ENCODE peak calls at places on chromosomes 5 and 9, in seven cellular contexts. X is WERI-Rb-1; J is AG04449; C is HTR-8/SVneo; O is activated T-helper 1 cell treated with Interleukin-2 at 50 U/mL for 16 hours; E is mucosa of gallbladder; W is effector memory CD8-positive, alpha-beta T cell. Z is an unnamed sample.

GRCh38 chr9:127142931-127143464 is 20.6 kb upstream of the ANGPTL2 start:
- DNase-seq in W (no peak), J (no peak), C (no peak), O (no peak), E (no peak), X (no peak), Z (no peak)

GRCh38 chr5:72152506-72152905 is 45.2 kb downstream of the MAP1B start:
- DNase-seq in J (no peak), X (no peak), W (no peak), C (no peak), O (no peak), E (no peak), Z (no peak)

GRCh38 chr5:138985256-138985655 is 110.1 kb upstream of the LRRTM2 start:
- DNase-seq in W (no peak), O (no peak), X (no peak), E (no peak), J (no peak), C (no peak), Z (peak)

GRCh38 chr5:170508660-170509322 is 5.0 kb downstream of the KCNIP1 start:
- DNase-seq in W (no peak), E (no peak), J (no peak), O (no peak), X (no peak), C (peak), Z (no peak)

GRCh38 chr5:126965487-126965886 is 64.9 kb downstream of the MARCHF3 start:
- DNase-seq in X (no peak), J (no peak), W (no peak), C (no peak), E (no peak), O (no peak), Z (no peak)

GRCh38 chr9:12718482-12719026 is 25.4 kb downstream of the TYRP1 start:
- DNase-seq in O (no peak), J (peak), W (no peak), C (no peak), X (no peak), E (no peak), Z (no peak)

GRCh38 chr9:6910032-6910431 is 152.3 kb downstream of the KDM4C start:
- DNase-seq in X (no peak), J (no peak), E (no peak), O (no peak), W (no peak), C (no peak), Z (no peak)

GRCh38 chr5:69491027-69491426 is 1.6 kb upstream of the OCLN start:
- DNase-seq in C (no peak), O (no peak), W (no peak), E (no peak), J (no peak), X (no peak), Z (no peak)

GRCh38 chr5:143442398-143442797 is 38.9 kb upstream of the NR3C1 start:
- DNase-seq in X (no peak), O (no peak), J (peak), E (no peak), C (no peak), W (no peak), Z (no peak)

GRCh38 chr9:93205045-93205768 is 21.3 kb downstream of the WNK2 start:
- DNase-seq in C (no peak), E (no peak), X (peak), O (no peak), W (no peak), J (no peak), Z (peak)

GRCh38 chr5:32309766-32310165 is 3.0 kb downstream of the MTMR12 start:
- DNase-seq in E (no peak), J (no peak), O (no peak), X (no peak), W (no peak), C (no peak), Z (no peak)

GRCh38 chr5:158881076-158881880 is 218.4 kb downstream of the EBF1 start:
- DNase-seq in C (no peak), O (no peak), W (no peak), X (no peak), J (no peak), E (no peak), Z (no peak)

GRCh38 chr5:107373511-107374263 is 297.1 kb downstream of the EFNA5 start:
- DNase-seq in W (no peak), J (no peak), C (no peak), X (no peak), O (no peak), E (no peak), Z (no peak)

GRCh38 chr9:100667448-100667847 is 89.6 kb downstream of the CAVIN4 start:
- DNase-seq in J (no peak), X (no peak), E (no peak), W (no peak), C (no peak), O (no peak), Z (no peak)

GRCh38 chr5:23419115-23419514 is 88.3 kb upstream of the PRDM9 start:
- DNase-seq in O (no peak), E (no peak), J (no peak), C (peak), W (no peak), X (no peak), Z (no peak)

GRCh38 chr5:159883522-159883950 is 32.7 kb upstream of the ADRA1B start:
- DNase-seq in X (no peak), C (no peak), E (no peak), W (no peak), J (peak), O (no peak), Z (no peak)

GRCh38 chr5:52786937-52787599 is 648 bp upstream of the ITGA1 start:
- DNase-seq in C (no peak), J (no peak), W (no peak), X (peak), O (no peak), E (peak), Z (no peak)

GRCh38 chr9:120894404-120895226 is 17.6 kb upstream of the PHF19 start:
- DNase-seq in X (no peak), E (no peak), J (no peak), C (no peak), W (no peak), O (no peak), Z (peak)

GRCh38 chr5:177499842-177500241 is 2.4 kb upstream of the PDLIM7 start:
- DNase-seq in E (no peak), J (no peak), X (no peak), W (no peak), C (no peak), O (no peak), Z (no peak)

GRCh38 chr5:175842947-175843793 is 28.2 kb upstream of the CPLX2 start:
- DNase-seq in J (peak), C (peak), X (peak), W (no peak), E (no peak), O (no peak), Z (no peak)

GRCh38 chr5:143106175-143106574 is 297.3 kb downstream of the NR3C1 start:
- DNase-seq in E (peak), C (peak), X (peak), O (no peak), J (no peak), W (no peak), Z (no peak)

GRCh38 chr9:8571648-8572047 is 772.1 kb upstream of the DMAC1 start:
- DNase-seq in C (no peak), E (no peak), W (no peak), O (no peak), J (no peak), X (no peak), Z (no peak)

GRCh38 chr5:122236270-122236669 is 75.8 kb upstream of the SNCAIP start:
- DNase-seq in E (no peak), O (no peak), X (no peak), C (no peak), J (no peak), W (no peak), Z (no peak)

GRCh38 chr9:133375116-133375723 is 640 bp downstream of the SURF4 start:
- DNase-seq in E (peak), C (no peak), J (no peak), O (no peak), X (peak), W (no peak), Z (no peak)

GRCh38 chr5:134902071-134902801 is 2.7 kb upstream of the PCBD2 start:
- DNase-seq in J (no peak), O (no peak), X (peak), W (no peak), E (no peak), C (no peak), Z (no peak)

GRCh38 chr5:181092428-181092827 is 38.5 kb downstream of the OR2V1 start:
- DNase-seq in O (no peak), X (no peak), W (no peak), J (no peak), E (no peak), C (no peak), Z (no peak)

GRCh38 chr5:176388003-176388340 is 426 bp downstream of the NOP16 start:
- DNase-seq in W (peak), C (peak), O (no peak), J (no peak), E (no peak), X (no peak), Z (no peak)

GRCh38 chr5:122102825-122103224 is 24.8 kb upstream of the LOX start:
- DNase-seq in E (no peak), C (no peak), W (no peak), O (no peak), X (no peak), J (no peak), Z (no peak)